ENCODE peak calls at places on chromosomes 11 and 22, in eight cellular contexts. Q is OCI-LY7; P is right atrium auricular region; H is CD8-positive, alpha-beta memory T cell; X is breast epithelium; S is cardiac muscle cell; A is kidney epithelial cell; T is NT2/D1. U is an unnamed sample.

GRCh38 chr11:62573006-62573591 is 592 bp downstream of the EEF1G start:
- DNase-seq in S (peak; percentile 44), P (no peak), T (no peak), Q (peak; percentile 51), H (no peak), X (no peak), A (no peak), U (no peak)

GRCh38 chr11:57180964-57181363 is 789 bp upstream of the LRRC55 start:
- DNase-seq in P (no peak), A (no peak), H (no peak), X (no peak), T (no peak), S (no peak), Q (no peak), U (no peak)

GRCh38 chr22:38110008-38110862 is at the start of gene BAIAP2L2:
- DNase-seq in S (no peak), X (no peak), A (peak; percentile 67), Q (no peak), H (no peak), T (no peak), P (no peak), U (no peak)

GRCh38 chr22:32660292-32660691 is 141.2 kb upstream of the TIMP3 start:
- DNase-seq in S (peak; percentile 85), T (peak; percentile 36), A (no peak), X (no peak), H (peak; percentile 5), Q (peak; percentile 66), P (peak; percentile 85), U (no peak)

GRCh38 chr11:79543101-79543500 is 102.3 kb upstream of the TENM4 start:
- DNase-seq in P (no peak), T (no peak), H (no peak), Q (no peak), A (no peak), S (no peak), X (no peak), U (no peak)

GRCh38 chr11:7278314-7278917 is 26.7 kb downstream of the SYT9 start:
- DNase-seq in S (peak; percentile 53), A (no peak), X (no peak), H (no peak), Q (peak; percentile 44), P (no peak), T (no peak), U (no peak)

GRCh38 chr11:87232320-87232719 is 194.6 kb downstream of the TMEM135 start:
- DNase-seq in T (no peak), X (no peak), Q (no peak), H (no peak), S (no peak), P (no peak), A (no peak), U (no peak)

GRCh38 chr11:103988595-103988969 is 47.9 kb upstream of the DDI1 start:
- DNase-seq in H (no peak), A (peak; percentile 7), X (no peak), T (no peak), P (no peak), Q (no peak), S (no peak), U (peak; percentile 34)

GRCh38 chr11:106249857-106250256 is 172.4 kb downstream of the AASDHPPT start:
- DNase-seq in X (no peak), P (no peak), T (peak; percentile 5), H (no peak), A (no peak), S (no peak), Q (no peak), U (no peak)

GRCh38 chr11:78313181-78313788 is 104.3 kb downstream of the GAB2 start:
- DNase-seq in T (no peak), Q (no peak), X (no peak), H (no peak), A (peak; percentile 49), S (no peak), P (peak; percentile 65), U (peak; percentile 73)

GRCh38 chr11:111308140-111308539 is 9.8 kb downstream of the POU2AF3 start:
- DNase-seq in A (no peak), P (no peak), H (no peak), Q (no peak), X (no peak), S (no peak), T (no peak), U (no peak)

GRCh38 chr11:127919206-127920000 is 668.0 kb downstream of the ETS1 start:
- DNase-seq in P (no peak), S (no peak), Q (no peak), X (no peak), T (no peak), H (no peak), A (peak; percentile 65), U (peak; percentile 97)

GRCh38 chr11:29629281-29629680 is 387.5 kb downstream of the KCNA4 start:
- DNase-seq in Q (no peak), P (no peak), T (no peak), A (no peak), S (peak; percentile 6), X (no peak), H (no peak), U (no peak)

GRCh38 chr22:37501176-37501609 is 15.0 kb upstream of the MFNG start:
- DNase-seq in S (no peak), P (no peak), H (no peak), Q (no peak), A (no peak), X (no peak), T (no peak), U (no peak)

GRCh38 chr11:72237112-72237931 is 6.7 kb downstream of the PHOX2A start:
- DNase-seq in A (no peak), P (no peak), T (no peak), X (no peak), Q (no peak), H (no peak), S (no peak), U (no peak)

DNA sequence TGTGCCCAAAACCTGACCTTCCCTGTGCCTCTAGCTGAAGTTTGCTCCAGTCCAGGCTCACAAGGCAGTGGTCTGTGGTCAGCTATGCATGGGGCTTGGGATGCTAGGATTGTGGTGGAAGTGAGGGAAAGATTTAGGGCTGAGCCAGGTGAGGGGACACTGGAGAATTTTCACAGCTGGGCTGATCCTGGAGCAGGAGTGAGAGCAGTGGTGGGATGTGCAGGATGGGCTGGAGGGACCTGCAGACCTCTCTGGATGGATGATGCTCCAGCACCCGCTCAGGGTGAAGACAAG is 23.9 kb upstream of the KDM2A start:
- DNase-seq in A (no peak), T (no peak), Q (no peak), H (no peak), S (no peak), P (no peak), X (no peak), U (no peak)
- H3K4me3 ChIP-seq in A (no peak overlapping the region), T (no peak overlapping the region), Q (no peak overlapping the region), H (no peak overlapping the region), S (no peak overlapping the region), P (no peak overlapping the region), X (no peak overlapping the region), U (no peak overlapping the region)

DNA sequence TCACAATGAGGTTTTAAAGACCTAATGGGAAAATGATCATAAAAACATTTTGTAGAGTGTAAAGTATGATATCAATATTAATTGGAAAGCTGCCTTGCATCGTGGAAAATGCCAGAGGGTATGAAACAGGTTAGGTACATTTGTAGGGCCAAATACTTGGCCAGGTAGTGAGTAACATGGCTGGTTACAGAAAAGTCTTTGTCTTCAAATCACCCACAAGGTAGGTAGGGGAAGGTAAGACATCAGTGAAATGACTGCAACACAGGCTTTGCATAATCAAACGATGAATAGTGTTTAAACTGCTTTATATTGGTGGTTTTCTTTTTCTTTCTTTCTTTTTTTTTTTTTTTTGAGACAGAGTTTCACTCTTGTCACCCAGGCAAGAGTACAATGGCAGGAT is 62.0 kb downstream of the ST3GAL4 start:
- DNase-seq in H (no peak), X (no peak), S (no peak), Q (no peak), P (no peak), A (no peak), T (no peak), U (no peak)
- H3K4me3 ChIP-seq in H (no peak overlapping the region), X (no peak overlapping the region), S (no peak overlapping the region), Q (no peak overlapping the region), P (no peak overlapping the region), A (no peak overlapping the region), T (no peak overlapping the region), U (no peak overlapping the region)

GRCh38 chr22:48404004-48404403 is 1423.7 kb downstream of the BRD1 start:
- DNase-seq in X (no peak), T (no peak), H (no peak), A (no peak), Q (no peak), P (peak; percentile 42), S (no peak), U (no peak)
- H3K4me3 ChIP-seq in X (no peak overlapping the region), T (no peak overlapping the region), H (no peak overlapping the region), A (no peak overlapping the region), Q (no peak overlapping the region), P (no peak overlapping the region), S (no peak overlapping the region), U (no peak overlapping the region)

GRCh38 chr11:1448166-1448825 is 38.3 kb downstream of the MOB2 start:
- DNase-seq in S (no peak), A (no peak), Q (no peak), P (no peak), T (no peak), H (no peak), X (no peak), U (no peak)
- H3K4me3 ChIP-seq in S (no peak overlapping the region), A (no peak overlapping the region), Q (no peak overlapping the region), P (no peak overlapping the region), T (no peak overlapping the region), H (no peak overlapping the region), X (no peak overlapping the region), U (no peak overlapping the region)

GRCh38 chr11:63610604-63611394 is 3.4 kb downstream of the PLAAT3 start:
- DNase-seq in A (no peak), S (no peak), Q (no peak), H (no peak), T (peak; percentile 49), X (no peak), P (no peak), U (no peak)

GRCh38 chr11:63609971-63610580 is 4.2 kb downstream of the PLAAT3 start:
- DNase-seq in Q (no peak), P (no peak), T (no peak), A (no peak), S (no peak), X (no peak), H (no peak), U (no peak)

GRCh38 chr11:63612181-63612580 is 2.1 kb downstream of the PLAAT3 start:
- DNase-seq in H (no peak), Q (no peak), X (no peak), T (no peak), S (no peak), P (no peak), A (no peak), U (no peak)

GRCh38 chr11:63609536-63609935 is 4.7 kb downstream of the PLAAT3 start:
- DNase-seq in X (peak; percentile 52), S (no peak), P (no peak), T (no peak), A (no peak), Q (no peak), H (no peak), U (no peak)

GRCh38 chr11:63611395-63611747 is 2.9 kb downstream of the PLAAT3 start:
- DNase-seq in H (no peak), A (no peak), Q (no peak), S (no peak), X (no peak), P (no peak), T (no peak), U (no peak)
- H3K4me3 ChIP-seq in H (no peak overlapping the region), A (no peak overlapping the region), Q (no peak overlapping the region), S (no peak overlapping the region), X (peak overlapping the region; percentile 84), P (peak overlapping the region; percentile 7), T (no peak overlapping the region), U (no peak overlapping the region)